ENCODE peak calls at places on chromosomes 16 and 17, in seven cellular contexts. E is A549, D is transverse colon, K is neural progenitor cell, Z is left ventricle myocardium inferior, B is H9, A is gastrocnemius medialis. H is an unnamed sample. For H3K4me1, the result is how much of the 10 kb centered on the place peaks cover.

GRCh38 chr16:23952128-23953041 is 116.6 kb downstream of the PRKCB start:
- DNase-seq in E (no peak), Z (no peak), K (peak), A (no peak), D (no peak), B (no peak), H (peak)

GRCh38 chr17:75345514-75346167 is 56.4 kb upstream of the SLC25A19 start:
- DNase-seq in B (peak), E (no peak), A (no peak), Z (no peak), K (peak), D (peak), H (peak)

GRCh38 chr16:54334208-54334607 is 47.6 kb upstream of the IRX3 start:
- DNase-seq in A (no peak), K (no peak), Z (no peak), B (no peak), D (no peak), E (no peak), H (no peak)

GRCh38 chr17:35135322-35135721 is 6.8 kb downstream of the NLE1 start:
- DNase-seq in K (no peak), B (no peak), Z (no peak), E (no peak), D (no peak), A (no peak), H (no peak)

GRCh38 chr17:72472116-72472515 is 351.3 kb downstream of the SOX9 start:
- DNase-seq in D (no peak), A (no peak), K (no peak), Z (no peak), E (no peak), B (no peak), H (no peak)

GRCh38 chr16:47371615-47372014 is 89.2 kb downstream of the ITFG1 start:
- DNase-seq in A (no peak), E (no peak), Z (no peak), B (no peak), K (no peak), D (no peak), H (no peak)

GRCh38 chr16:47110939-47111338 is 32.8 kb downstream of the NETO2 start:
- DNase-seq in B (no peak), D (no peak), E (peak), K (peak), A (no peak), Z (no peak), H (no peak)

GRCh38 chr17:50117202-50118040 is 12.5 kb downstream of the SAMD14 start:
- DNase-seq in D (peak), B (peak), K (peak), E (peak), A (no peak), Z (no peak), H (peak)

GRCh38 chr16:69187891-69188451 is 1.0 kb downstream of the SNTB2 start:
- DNase-seq in Z (peak), E (peak), K (no peak), D (peak), B (no peak), A (peak), H (peak)

GRCh38 chr16:14347706-14348105 is 276.6 kb downstream of the MRTFB start:
- DNase-seq in D (no peak), K (no peak), Z (peak), E (no peak), A (peak), B (no peak), H (no peak)

GRCh38 chr16:49100366-49100765 is 181.3 kb downstream of the CBLN1 start:
- DNase-seq in E (no peak), B (no peak), Z (no peak), K (no peak), A (no peak), D (no peak), H (no peak)

GRCh38 chr17:4956493-4957061 is 5.7 kb downstream of the ENO3 start:
- DNase-seq in E (no peak), B (peak), D (no peak), K (peak), Z (no peak), A (no peak), H (peak)

GRCh38 chr17:80413771-80414507 is 1.0 kb upstream of the ENDOV start:
- DNase-seq in Z (no peak), B (no peak), E (no peak), D (no peak), K (no peak), A (no peak), H (no peak)
- H3K27ac ChIP-seq in Z (no peak), B (no peak), E (no peak), D (no peak), K (no peak), A (no peak), H (no peak)

GRCh38 chr16:6682142-6682811 is 650.4 kb upstream of the RBFOX1 start:
- DNase-seq in Z (no peak), K (peak), D (peak), B (peak), A (no peak), E (peak), H (peak)
- TF ChIP-seq CTCF in Z (peak), K (peak), D (peak), B (peak), A (peak), E (no peak), H (peak)

GRCh38 chr16:8934601-8935000 is 29.1 kb downstream of the USP7 start:
- DNase-seq in A (no peak), K (no peak), D (no peak), Z (no peak), B (no peak), E (no peak), H (no peak)
- H3K4me1 ChIP-seq in A (under half), K (under half), D (under half), Z (half or more), B (under half), E (under half), H (under half)

DNA sequence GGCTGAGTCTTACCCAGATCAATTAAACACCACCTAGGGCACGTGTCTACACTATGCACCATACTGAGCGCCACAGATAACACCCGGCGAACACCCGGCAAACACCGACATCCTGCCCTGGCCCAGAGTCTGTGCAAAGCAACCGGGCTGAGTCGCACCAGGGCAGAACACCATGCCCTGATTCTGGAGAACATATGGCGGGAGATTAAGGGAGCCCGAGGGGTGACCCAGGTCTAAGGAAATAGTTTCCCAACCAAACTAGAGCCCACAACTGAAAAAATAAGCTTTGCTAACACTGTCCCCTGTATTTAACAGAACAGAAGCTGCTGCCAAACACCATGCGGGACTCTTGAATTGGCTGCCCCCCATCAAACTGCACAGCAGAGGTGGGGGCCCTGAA is 22.1 kb downstream of the MYO18A start:
- DNase-seq in Z (no peak), E (no peak), A (no peak), D (no peak), B (no peak), K (no peak), H (no peak)
- H3K27ac ChIP-seq in Z (no peak), E (peak), A (no peak), D (peak), B (no peak), K (no peak), H (no peak)

GRCh38 chr17:29590979-29591736 is 1.7 kb upstream of the GIT1 start:
- DNase-seq in A (no peak), E (peak), B (peak), D (peak), K (peak), Z (no peak), H (no peak)

GRCh38 chr17:29591737-29592624 is 951 bp upstream of the ANKRD13B start:
- DNase-seq in B (peak), K (peak), E (peak), D (peak), Z (peak), A (peak), H (peak)

GRCh38 chr17:29594441-29595090 is 1.6 kb downstream of the ANKRD13B start:
- DNase-seq in Z (no peak), E (no peak), B (no peak), K (no peak), D (peak), A (no peak), H (no peak)

GRCh38 chr17:29593546-29594440 is 861 bp downstream of the ANKRD13B start:
- DNase-seq in K (peak), E (peak), A (no peak), B (peak), Z (no peak), D (peak), H (peak)

GRCh38 chr17:29592850-29593545 is at the start of gene ANKRD13B:
- DNase-seq in K (peak), A (no peak), B (no peak), E (peak), Z (peak), D (peak), H (peak)
- TF ChIP-seq CTCF in K (no peak), A (no peak), B (no peak), E (no peak), Z (no peak), D (no peak), H (no peak)

DNA sequence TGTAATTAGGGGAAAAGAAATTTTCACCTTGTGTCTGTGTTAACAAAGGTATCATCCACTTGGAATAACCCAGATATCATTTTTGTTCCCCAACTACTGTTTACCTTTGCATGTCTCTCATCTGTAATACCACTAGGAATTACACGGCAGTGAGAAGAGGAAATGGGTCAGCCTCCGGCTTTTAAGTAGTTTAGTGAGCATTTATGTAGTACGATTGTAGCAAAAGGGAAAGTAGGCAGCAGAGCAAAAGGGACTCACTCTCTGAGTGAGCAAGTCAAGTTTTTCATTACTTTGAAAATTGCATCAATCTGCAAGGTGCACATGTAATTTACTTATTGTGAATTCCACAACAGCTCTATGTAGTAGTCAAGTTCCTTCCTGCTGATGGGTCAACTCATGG is 11.2 kb downstream of the PHF12 start:
- DNase-seq in A (no peak), B (no peak), Z (no peak), E (no peak), K (no peak), D (no peak), H (no peak)
- H3K4me1 ChIP-seq in A (half or more), B (under half), Z (half or more), E (under half), K (half or more), D (under half), H (under half)

DNA sequence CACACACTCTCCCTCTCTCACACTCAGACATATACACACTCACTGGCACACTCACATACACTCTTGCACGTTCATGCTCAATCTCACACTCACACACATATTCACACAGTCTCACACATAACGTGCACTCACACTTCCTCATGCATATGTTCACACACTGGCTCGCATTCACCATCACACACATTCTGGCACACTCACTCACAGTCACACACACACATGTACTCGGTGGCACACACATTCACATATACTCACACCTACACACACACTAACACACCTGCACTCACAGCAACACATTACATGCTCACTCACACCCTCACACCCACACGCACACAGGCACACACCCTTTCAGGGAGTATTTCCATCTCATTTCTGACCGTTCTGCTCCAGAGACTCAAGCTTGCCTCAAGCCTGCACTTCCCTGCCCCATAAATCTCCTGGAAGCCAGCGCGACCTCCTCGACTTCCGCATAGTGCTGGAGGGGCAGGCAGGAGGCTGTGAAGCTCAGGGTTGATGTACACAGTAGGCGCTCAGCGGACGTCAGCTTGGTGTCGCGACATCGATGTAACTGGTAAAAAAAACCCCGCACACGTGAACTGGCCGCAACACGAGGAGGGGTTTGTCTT is 66.7 kb upstream of the FOXF1 start:
- DNase-seq in K (no peak), A (no peak), D (no peak), E (no peak), B (no peak), Z (no peak), H (no peak)
- H3K27ac ChIP-seq in K (no peak), A (no peak), D (no peak), E (no peak), B (no peak), Z (no peak), H (no peak)

DNA sequence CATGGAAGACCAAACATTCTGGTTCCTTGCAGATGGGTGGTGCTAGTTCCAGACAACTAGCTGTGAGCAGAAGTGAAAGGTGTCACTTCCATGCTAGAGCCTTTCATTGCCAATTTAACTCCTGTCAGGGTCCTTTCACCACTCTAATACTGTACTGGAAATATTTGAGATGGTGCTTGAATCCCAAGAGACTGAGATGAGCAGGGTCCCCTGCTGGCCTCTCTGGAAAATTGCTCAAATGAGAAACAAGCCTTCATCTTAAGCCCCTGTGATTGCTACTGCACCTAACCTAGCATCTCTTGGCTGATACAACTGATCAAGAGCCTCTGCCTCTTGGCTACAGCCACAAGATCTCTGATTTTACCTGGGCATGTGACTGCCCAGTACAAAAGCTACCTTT is 7.4 kb upstream of the VAC14 start:
- DNase-seq in E (no peak), K (no peak), D (no peak), A (no peak), Z (no peak), B (peak), H (peak)
- TF ChIP-seq CTCF in E (no peak), K (peak), D (no peak), A (no peak), Z (no peak), B (peak), H (peak)

DNA sequence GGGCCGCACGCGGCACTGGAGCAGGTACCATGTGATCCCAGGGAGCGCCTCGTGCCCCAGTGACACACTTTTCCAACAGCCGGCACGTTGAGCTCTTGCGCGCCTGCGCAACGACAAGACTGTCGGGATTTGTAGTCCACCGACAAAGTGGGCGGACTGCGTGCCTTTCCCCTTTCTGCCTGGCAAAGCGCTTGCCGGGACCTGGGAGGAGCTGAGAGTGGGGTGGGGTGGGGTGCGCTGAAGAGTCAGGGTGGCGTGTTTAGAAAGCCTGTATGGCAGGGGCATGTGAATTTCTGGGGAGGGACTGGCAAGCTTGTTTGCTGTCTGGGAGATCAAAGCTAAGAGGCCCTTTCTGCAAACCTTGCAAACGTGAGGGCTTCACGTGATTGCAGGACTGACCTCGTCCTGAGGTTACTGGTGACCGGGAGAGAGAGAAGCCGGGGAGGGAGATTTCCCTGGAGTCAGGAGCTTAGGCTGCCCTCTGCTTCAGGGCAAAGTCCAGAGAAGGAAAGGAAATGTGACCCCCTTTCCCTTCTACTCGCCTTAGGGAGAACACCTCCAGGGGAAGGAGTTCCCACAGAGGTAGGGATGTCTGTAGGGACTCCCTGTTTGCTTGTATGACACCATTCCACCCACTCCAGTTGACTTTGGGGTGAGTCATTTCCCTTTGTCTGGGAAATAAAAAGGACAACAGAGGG is 429 bp upstream of the NR1D1 start:
- DNase-seq in B (peak), Z (peak), E (peak), D (peak), K (peak), A (peak), H (peak)
- H3K4me1 ChIP-seq in B (under half), Z (half or more), E (half or more), D (half or more), K (under half), A (half or more), H (under half)